ENCODE peak calls at places on chromosomes 7 and 10, in six cellular contexts. W is left kidney, E is heart left ventricle, K is GM04504, J is mesendoderm, S is transverse colon. H is an unnamed sample.

GRCh38 chr7:143983960-143984359 is 16.2 kb upstream of the OR6B1 start:
- DNase-seq in W (no peak), E (no peak), K (no peak), J (no peak), S (no peak), H (no peak)

GRCh38 chr7:116499168-116500070 is at the start of gene CAV2:
- DNase-seq in W (peak; percentile 79), E (peak; percentile 88), K (peak; percentile 56), J (peak; percentile 80), S (peak; percentile 64), H (peak; percentile 83)

GRCh38 chr10:124043310-124044142 is 49.9 kb downstream of the CHST15 start:
- DNase-seq in W (no peak), E (no peak), K (no peak), J (no peak), S (peak; percentile 32), H (no peak)

GRCh38 chr10:110498087-110498981 is 627 bp downstream of the DUSP5 start:
- DNase-seq in W (peak; percentile 82), E (peak; percentile 80), K (no peak), J (peak; percentile 67), S (peak; percentile 52), H (peak; percentile 38)

GRCh38 chr7:2853147-2853546 is 9.0 kb upstream of the GNA12 start:
- DNase-seq in W (no peak), E (no peak), K (no peak), J (no peak), S (no peak), H (no peak)

GRCh38 chr7:45888993-45889366 is 692 bp downstream of the IGFBP1 start:
- DNase-seq in W (no peak), E (no peak), K (no peak), J (peak; percentile 34), S (no peak), H (no peak)

GRCh38 chr7:130554481-130554880 is 62.6 kb downstream of the MEST start:
- DNase-seq in W (no peak), E (no peak), K (no peak), J (no peak), S (no peak), H (no peak)

GRCh38 chr10:117720931-117721826 is 178.6 kb downstream of the EMX2 start:
- DNase-seq in W (peak; percentile 95), E (no peak), K (no peak), J (peak; percentile 73), S (no peak), H (no peak)

GRCh38 chr10:35353805-35354204 is 17.5 kb downstream of the CCNY start:
- DNase-seq in W (no peak), E (no peak), K (no peak), J (no peak), S (no peak), H (no peak)

GRCh38 chr7:73418113-73418703 is 15.4 kb upstream of the FZD9 start:
- DNase-seq in W (no peak), E (no peak), K (no peak), J (no peak), S (no peak), H (no peak)

GRCh38 chr7:144670251-144670650 is 165.6 kb downstream of the TPK1 start:
- DNase-seq in W (peak; percentile 44), E (no peak), K (no peak), J (peak; percentile 6), S (no peak), H (no peak)

GRCh38 chr10:13788320-13788600 is 201.5 kb downstream of the PRPF18 start:
- DNase-seq in W (no peak), E (no peak), K (no peak), J (no peak), S (no peak), H (no peak)

GRCh38 chr7:116689787-116690186 is 17.8 kb downstream of the MET start:
- DNase-seq in W (no peak), E (no peak), K (no peak), J (no peak), S (no peak), H (no peak)

GRCh38 chr7:78510580-78511188 is 712.1 kb downstream of the PHTF2 start:
- DNase-seq in W (peak; percentile 68), E (no peak), K (no peak), J (peak; percentile 73), S (peak; percentile 13), H (peak; percentile 41)

GRCh38 chr10:84348431-84348830 is 20.0 kb downstream of the CCSER2 start:
- DNase-seq in W (no peak), E (no peak), K (no peak), J (no peak), S (no peak), H (no peak)

GRCh38 chr7:25391295-25391861 is 163.1 kb upstream of the NPVF start:
- DNase-seq in W (peak; percentile 71), E (no peak), K (no peak), J (peak; percentile 18), S (no peak), H (no peak)

GRCh38 chr10:132916421-132916841 is 25.9 kb downstream of the CFAP46 start:
- DNase-seq in W (peak; percentile 74), E (peak; percentile 46), K (no peak), J (no peak), S (no peak), H (no peak)

GRCh38 chr10:124586142-124586541 is 124.5 kb downstream of the LHPP start:
- DNase-seq in W (no peak), E (no peak), K (no peak), J (no peak), S (no peak), H (no peak)

GRCh38 chr10:78768041-78768569 is 300.7 kb upstream of the ZMIZ1 start:
- DNase-seq in W (peak; percentile 54), E (peak; percentile 55), K (no peak), J (no peak), S (no peak), H (no peak)

GRCh38 chr10:114577133-114577532 is 80.9 kb downstream of the ABLIM1 start:
- DNase-seq in W (no peak), E (no peak), K (peak; percentile 65), J (peak; percentile 24), S (no peak), H (no peak)

GRCh38 chr10:88314362-88314761 is 268.8 kb downstream of the RNLS start:
- DNase-seq in W (no peak), E (no peak), K (peak; percentile 11), J (no peak), S (no peak), H (no peak)

GRCh38 chr10:91798736-91799579 is 732 bp downstream of the TNKS2 start:
- DNase-seq in W (peak; percentile 71), E (no peak), K (no peak), J (peak; percentile 71), S (peak; percentile 44), H (no peak)

GRCh38 chr7:129144095-129144833 is at the start of gene TSPAN33:
- DNase-seq in W (peak; percentile 97), E (peak; percentile 88), K (peak; percentile 23), J (peak; percentile 80), S (peak; percentile 80), H (peak; percentile 77)

GRCh38 chr7:2168612-2169312 is 64.0 kb downstream of the MAD1L1 start:
- DNase-seq in W (peak; percentile 94), E (no peak), K (no peak), J (no peak), S (no peak), H (no peak)

GRCh38 chr10:8511026-8511425 is 456.5 kb downstream of the GATA3 start:
- DNase-seq in W (no peak), E (no peak), K (no peak), J (peak; percentile 84), S (no peak), H (no peak)

GRCh38 chr7:75039709-75040108 is 33.9 kb downstream of the RCC1L start:
- DNase-seq in W (peak; percentile 32), E (no peak), K (no peak), J (no peak), S (no peak), H (no peak)

GRCh38 chr10:124598773-124599587 is 137.4 kb downstream of the LHPP start:
- DNase-seq in W (no peak), E (peak; percentile 29), K (no peak), J (no peak), S (no peak), H (peak; percentile 13)

H was measured in pancreas.